ENCODE peak calls at places on chromosomes 2 and 18, in six cellular contexts. A, V, J, Z, T and G are unnamed samples.

GRCh38 chr18:31648966-31649429 is 35.4 kb downstream of the B4GALT6 start:
- DNase-seq in J (no peak), V (no peak), T (no peak), A (peak; percentile 18), Z (peak; percentile 23), G (no peak)

GRCh38 chr2:126038901-126039300 is 617.1 kb upstream of the GYPC start:
- DNase-seq in A (no peak), V (no peak), J (no peak), T (no peak), Z (no peak), G (no peak)

GRCh38 chr2:152523091-152523490 is 188.1 kb downstream of the FMNL2 start:
- DNase-seq in J (no peak), T (peak; percentile 70), Z (peak; percentile 77), V (no peak), A (no peak), G (no peak)

GRCh38 chr2:120442923-120443571 is 97.1 kb downstream of the INHBB start:
- DNase-seq in J (no peak), V (peak; percentile 83), Z (no peak), A (peak; percentile 99), T (no peak), G (no peak)

GRCh38 chr2:209753020-209753419 is 18.6 kb upstream of the UNC80 start:
- DNase-seq in V (no peak), J (no peak), T (no peak), A (no peak), Z (no peak), G (no peak)

GRCh38 chr2:366706-367105 is 78.8 kb upstream of the ALKAL2 start:
- DNase-seq in Z (no peak), J (no peak), V (peak; percentile 55), T (no peak), A (no peak), G (no peak)

GRCh38 chr2:29361255-29361654 is 246.0 kb downstream of the CLIP4 start:
- DNase-seq in T (no peak), V (no peak), Z (no peak), J (no peak), A (no peak), G (no peak)

GRCh38 chr2:64019975-64020281 is 700 bp upstream of the VPS54 start:
- DNase-seq in A (no peak), J (no peak), Z (no peak), T (no peak), V (no peak), G (no peak)

GRCh38 chr2:16181062-16181740 is 240.9 kb downstream of the MYCN start:
- DNase-seq in T (no peak), J (no peak), V (no peak), Z (no peak), A (no peak), G (no peak)

GRCh38 chr2:44016282-44016681 is 20.5 kb upstream of the LRPPRC start:
- DNase-seq in Z (peak; percentile 52), V (peak; percentile 43), J (peak; percentile 23), A (peak; percentile 77), T (peak; percentile 41), G (no peak)